ENCODE peak calls at places on chromosome 14, in six cellular contexts. One of them, this sample, is unnamed.

GRCh38 chr14:32049361-32050103 is 27.6 kb upstream of the ARHGAP5 start:
- DNase-seq in H9: no peak
- DNase-seq in IMR-90: no peak
- DNase-seq in mesendoderm: peak; percentile 20
- DNase-seq in H1: no peak
- DNase-seq in neuronal stem cell: no peak
- DNase-seq in this sample: no peak

GRCh38 chr14:66359500-66359899 is 126.7 kb upstream of the CCDC196 start:
- DNase-seq in H9: no peak
- DNase-seq in IMR-90: peak; percentile 64
- DNase-seq in mesendoderm: peak; percentile 75
- DNase-seq in H1: no peak
- DNase-seq in neuronal stem cell: peak; percentile 66
- DNase-seq in this sample: peak; percentile 89

GRCh38 chr14:45181329-45181728 is 45.6 kb downstream of the FANCM start:
- DNase-seq in H9: no peak
- DNase-seq in IMR-90: peak; percentile 6
- DNase-seq in mesendoderm: no peak
- DNase-seq in H1: no peak
- DNase-seq in neuronal stem cell: no peak
- DNase-seq in this sample: no peak

GRCh38 chr14:94582851-94583250 is 1.6 kb downstream of the SERPINA5 start:
- DNase-seq in H9: no peak
- DNase-seq in IMR-90: no peak
- DNase-seq in mesendoderm: no peak
- DNase-seq in H1: no peak
- DNase-seq in neuronal stem cell: no peak
- DNase-seq in this sample: peak; percentile 55

GRCh38 chr14:100219126-100219785 is 19.7 kb upstream of the YY1 start:
- DNase-seq in H9: no peak
- DNase-seq in IMR-90: peak; percentile 46
- DNase-seq in mesendoderm: no peak
- DNase-seq in H1: no peak
- DNase-seq in neuronal stem cell: no peak
- DNase-seq in this sample: no peak

GRCh38 chr14:91230363-91231035 is 14.0 kb downstream of the GPR68 start:
- DNase-seq in H9: no peak
- DNase-seq in IMR-90: peak; percentile 36
- DNase-seq in mesendoderm: peak; percentile 37
- DNase-seq in H1: no peak
- DNase-seq in neuronal stem cell: no peak
- DNase-seq in this sample: no peak

GRCh38 chr14:69673099-69673498 is 61.7 kb downstream of the SUSD6 start:
- DNase-seq in H9: no peak
- DNase-seq in IMR-90: no peak
- DNase-seq in mesendoderm: no peak
- DNase-seq in H1: no peak
- DNase-seq in neuronal stem cell: no peak
- DNase-seq in this sample: no peak

GRCh38 chr14:22296722-22297121 is 292.3 kb downstream of the DAD1 start:
- DNase-seq in H9: no peak
- DNase-seq in IMR-90: peak; percentile 90
- DNase-seq in mesendoderm: peak; percentile 67
- DNase-seq in H1: no peak
- DNase-seq in neuronal stem cell: no peak
- DNase-seq in this sample: no peak

GRCh38 chr14:63895510-63895909 is 42.7 kb downstream of the SYNE2 start:
- DNase-seq in H9: no peak
- DNase-seq in IMR-90: no peak
- DNase-seq in mesendoderm: no peak
- DNase-seq in H1: no peak
- DNase-seq in neuronal stem cell: no peak
- DNase-seq in this sample: no peak

GRCh38 chr14:105091335-105092123 is 26.3 kb upstream of the GPR132 start:
- DNase-seq in H9: peak; percentile 29
- DNase-seq in IMR-90: no peak
- DNase-seq in mesendoderm: no peak
- DNase-seq in H1: no peak
- DNase-seq in neuronal stem cell: no peak
- DNase-seq in this sample: peak; percentile 41

GRCh38 chr14:96215845-96216244 is 11.2 kb downstream of the BDKRB2 start:
- DNase-seq in H9: no peak
- DNase-seq in IMR-90: no peak
- DNase-seq in mesendoderm: no peak
- DNase-seq in H1: no peak
- DNase-seq in neuronal stem cell: no peak
- DNase-seq in this sample: no peak

GRCh38 chr14:56181666-56182065 is 63.5 kb downstream of the PELI2 start:
- DNase-seq in H9: no peak
- DNase-seq in IMR-90: peak; percentile 36
- DNase-seq in mesendoderm: no peak
- DNase-seq in H1: no peak
- DNase-seq in neuronal stem cell: no peak
- DNase-seq in this sample: no peak

GRCh38 chr14:94685681-94686485 is 73.7 kb downstream of the SERPINA3 start:
- DNase-seq in H9: peak; percentile 14
- DNase-seq in IMR-90: no peak
- DNase-seq in mesendoderm: no peak
- DNase-seq in H1: no peak
- DNase-seq in neuronal stem cell: no peak
- DNase-seq in this sample: no peak

GRCh38 chr14:105711841-105712460 is 185.6 kb downstream of the TMEM121 start:
- DNase-seq in H9: no peak
- DNase-seq in IMR-90: no peak
- DNase-seq in mesendoderm: no peak
- DNase-seq in H1: no peak
- DNase-seq in neuronal stem cell: no peak
- DNase-seq in this sample: peak; percentile 36

GRCh38 chr14:84546236-84546635 is 983.7 kb upstream of the FLRT2 start:
- DNase-seq in H9: no peak
- DNase-seq in IMR-90: no peak
- DNase-seq in mesendoderm: no peak
- DNase-seq in H1: no peak
- DNase-seq in neuronal stem cell: no peak
- DNase-seq in this sample: no peak

GRCh38 chr14:105099778-105100177 is 34.5 kb upstream of the GPR132 start:
- DNase-seq in H9: no peak
- DNase-seq in IMR-90: no peak
- DNase-seq in mesendoderm: no peak
- DNase-seq in H1: no peak
- DNase-seq in neuronal stem cell: no peak
- DNase-seq in this sample: peak; percentile 45

GRCh38 chr14:38536376-38537038 is 280.6 kb upstream of the CLEC14A start:
- DNase-seq in H9: no peak
- DNase-seq in IMR-90: peak; percentile 8
- DNase-seq in mesendoderm: peak; percentile 78
- DNase-seq in H1: no peak
- DNase-seq in neuronal stem cell: no peak
- DNase-seq in this sample: peak; percentile 5

GRCh38 chr14:49853572-49854375 is 1.2 kb upstream of the NEMF start:
- DNase-seq in H9: peak; percentile 90
- DNase-seq in IMR-90: peak; percentile 81
- DNase-seq in mesendoderm: peak; percentile 90
- DNase-seq in H1: peak; percentile 81
- DNase-seq in neuronal stem cell: peak; percentile 37
- DNase-seq in this sample: peak; percentile 97

GRCh38 chr14:105010891-105011291 is 10.0 kb downstream of the CDCA4 start:
- DNase-seq in H9: no peak
- DNase-seq in IMR-90: no peak
- DNase-seq in mesendoderm: no peak
- DNase-seq in H1: no peak
- DNase-seq in neuronal stem cell: no peak
- DNase-seq in this sample: no peak

GRCh38 chr14:22471545-22472121 is 117.4 kb downstream of the DAD1 start:
- DNase-seq in H9: peak; percentile 66
- DNase-seq in IMR-90: peak; percentile 32
- DNase-seq in mesendoderm: peak; percentile 66
- DNase-seq in H1: peak; percentile 76
- DNase-seq in neuronal stem cell: peak; percentile 32
- DNase-seq in this sample: no peak

DNA sequence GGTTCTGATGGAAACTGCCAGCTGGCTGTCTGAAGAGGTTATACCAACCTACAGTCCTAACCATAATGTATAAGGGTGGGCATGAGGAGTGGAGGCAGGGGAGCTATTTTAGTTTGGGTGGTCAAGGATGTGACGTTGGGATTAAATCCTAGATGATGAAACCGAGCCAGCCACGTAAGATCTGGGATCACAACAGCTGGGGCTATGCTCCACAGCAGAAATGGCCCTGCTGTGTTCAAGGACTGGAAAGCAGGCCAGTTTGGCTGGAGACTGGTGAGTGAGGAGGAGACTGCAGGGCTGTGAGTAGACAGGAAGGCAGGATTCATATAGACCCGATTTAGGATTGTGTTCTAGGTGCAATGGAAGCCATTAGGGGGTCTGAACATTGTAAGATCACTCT is 66.1 kb downstream of the SAMD4A start:
- DNase-seq in H9: no peak
- DNase-seq in IMR-90: no peak
- DNase-seq in mesendoderm: no peak
- DNase-seq in H1: no peak
- DNase-seq in neuronal stem cell: no peak
- DNase-seq in this sample: no peak
- H4K8ac ChIP-seq in H9: no peak overlapping the region
- H4K8ac ChIP-seq in IMR-90: no peak overlapping the region
- H4K8ac ChIP-seq in mesendoderm: no peak overlapping the region
- H4K8ac ChIP-seq in H1: peak overlapping the region; percentile 58
- H4K8ac ChIP-seq in neuronal stem cell: no peak overlapping the region
- H4K8ac ChIP-seq in this sample: no peak overlapping the region

GRCh38 chr14:36585100-36585499 is 2.7 kb upstream of the NKX2-8 start:
- DNase-seq in H9: no peak
- DNase-seq in IMR-90: no peak
- DNase-seq in mesendoderm: no peak
- DNase-seq in H1: no peak
- DNase-seq in neuronal stem cell: no peak
- DNase-seq in this sample: no peak

GRCh38 chr14:36588119-36588518 is 5.7 kb upstream of the NKX2-8 start:
- DNase-seq in H9: no peak
- DNase-seq in IMR-90: no peak
- DNase-seq in mesendoderm: no peak
- DNase-seq in H1: no peak
- DNase-seq in neuronal stem cell: no peak
- DNase-seq in this sample: no peak

GRCh38 chr14:36591482-36591881 is 9.1 kb upstream of the NKX2-8 start:
- DNase-seq in H9: no peak
- DNase-seq in IMR-90: no peak
- DNase-seq in mesendoderm: no peak
- DNase-seq in H1: no peak
- DNase-seq in neuronal stem cell: no peak
- DNase-seq in this sample: no peak

GRCh38 chr14:36584167-36584811 is 1.9 kb upstream of the NKX2-8 start:
- DNase-seq in H9: no peak
- DNase-seq in IMR-90: no peak
- DNase-seq in mesendoderm: no peak
- DNase-seq in H1: no peak
- DNase-seq in neuronal stem cell: no peak
- DNase-seq in this sample: no peak

DNA sequence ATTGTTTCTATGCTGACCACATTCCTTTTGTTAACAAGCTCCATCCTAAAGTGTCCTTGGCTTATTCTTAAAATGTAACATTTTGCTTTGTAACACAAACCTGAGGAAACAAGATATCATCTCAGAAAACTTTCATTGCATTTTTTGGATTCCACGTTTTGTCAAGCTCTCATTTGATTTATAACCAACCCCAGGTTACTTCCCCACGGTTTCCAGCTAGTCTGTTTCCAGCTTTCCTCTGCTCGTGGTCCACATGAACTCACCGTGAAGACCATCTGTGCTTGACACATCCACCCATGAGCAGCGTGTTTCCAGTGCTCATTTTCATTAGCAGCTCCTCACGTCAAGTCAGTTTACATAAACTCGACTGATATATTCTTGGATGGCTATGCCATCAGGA is 6.4 kb upstream of the NKX2-8 start:
- DNase-seq in H9: no peak
- DNase-seq in IMR-90: no peak
- DNase-seq in mesendoderm: no peak
- DNase-seq in H1: no peak
- DNase-seq in neuronal stem cell: no peak
- DNase-seq in this sample: no peak
- H4K8ac ChIP-seq in H9: no peak overlapping the region
- H4K8ac ChIP-seq in IMR-90: no peak overlapping the region
- H4K8ac ChIP-seq in mesendoderm: no peak overlapping the region
- H4K8ac ChIP-seq in H1: no peak overlapping the region
- H4K8ac ChIP-seq in neuronal stem cell: no peak overlapping the region
- H4K8ac ChIP-seq in this sample: no peak overlapping the region

DNA sequence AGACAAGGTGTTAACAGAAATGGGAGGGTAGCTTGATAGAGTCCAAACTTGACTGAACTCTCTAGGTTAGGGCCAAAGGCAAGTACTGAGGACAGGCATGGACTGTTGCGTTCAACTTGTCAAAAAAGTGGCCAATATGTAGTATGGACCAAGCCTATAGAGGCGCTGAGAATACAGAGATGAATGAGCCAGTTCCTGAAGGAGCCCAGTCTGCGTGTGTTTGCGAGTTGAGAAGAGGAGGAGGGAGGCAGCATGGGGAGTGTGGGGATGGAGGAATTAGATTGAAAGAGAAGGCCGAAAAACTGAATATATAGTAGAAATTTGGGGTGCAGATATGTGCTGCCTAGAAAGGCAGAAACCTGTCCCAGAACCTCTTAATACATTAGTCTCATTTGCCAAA is 412.4 kb downstream of the PCNX1 start:
- DNase-seq in H9: no peak
- DNase-seq in IMR-90: peak; percentile 36
- DNase-seq in mesendoderm: peak; percentile 53
- DNase-seq in H1: no peak
- DNase-seq in neuronal stem cell: no peak
- DNase-seq in this sample: no peak
- H4K8ac ChIP-seq in H9: no peak overlapping the region
- H4K8ac ChIP-seq in IMR-90: peak overlapping the region; percentile 55
- H4K8ac ChIP-seq in mesendoderm: no peak overlapping the region
- H4K8ac ChIP-seq in H1: no peak overlapping the region
- H4K8ac ChIP-seq in neuronal stem cell: no peak overlapping the region
- H4K8ac ChIP-seq in this sample: peak overlapping the region; percentile 23

DNA sequence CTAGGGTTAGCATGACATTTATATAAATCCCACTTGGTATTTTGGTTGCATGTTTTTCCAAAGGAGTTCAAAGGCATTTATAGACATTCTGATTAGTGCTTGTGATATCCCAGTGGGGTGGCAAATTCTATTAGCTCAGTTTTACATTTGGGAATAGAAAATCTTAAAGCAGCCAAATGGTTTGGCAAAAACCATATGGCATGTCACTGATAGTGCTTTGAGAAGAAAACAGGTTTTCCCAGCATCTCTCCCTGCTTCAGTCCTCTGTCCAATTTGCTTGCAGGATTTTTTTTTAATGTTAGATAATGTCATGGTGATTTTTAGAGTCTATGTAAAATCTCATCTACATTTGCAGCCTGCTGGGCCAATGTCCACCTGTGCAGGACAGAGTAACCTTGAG is 225.1 kb upstream of the DIO3 start:
- DNase-seq in H9: no peak
- DNase-seq in IMR-90: no peak
- DNase-seq in mesendoderm: peak; percentile 18
- DNase-seq in H1: no peak
- DNase-seq in neuronal stem cell: no peak
- DNase-seq in this sample: no peak
- H4K8ac ChIP-seq in H9: no peak overlapping the region
- H4K8ac ChIP-seq in IMR-90: no peak overlapping the region
- H4K8ac ChIP-seq in mesendoderm: no peak overlapping the region
- H4K8ac ChIP-seq in H1: no peak overlapping the region
- H4K8ac ChIP-seq in neuronal stem cell: no peak overlapping the region
- H4K8ac ChIP-seq in this sample: no peak overlapping the region

GRCh38 chr14:29242755-29243340 is 476.3 kb downstream of the FOXG1 start:
- DNase-seq in H9: no peak
- DNase-seq in IMR-90: peak; percentile 8
- DNase-seq in mesendoderm: peak; percentile 10
- DNase-seq in H1: no peak
- DNase-seq in neuronal stem cell: no peak
- DNase-seq in this sample: no peak
- H4K8ac ChIP-seq in H9: no peak overlapping the region
- H4K8ac ChIP-seq in IMR-90: no peak overlapping the region
- H4K8ac ChIP-seq in mesendoderm: no peak overlapping the region
- H4K8ac ChIP-seq in H1: no peak overlapping the region
- H4K8ac ChIP-seq in neuronal stem cell: no peak overlapping the region
- H4K8ac ChIP-seq in this sample: no peak overlapping the region